ENCODE peak calls at places on chromosome 4, in five cellular contexts. U is WTC11, A is GM12878, E is K562, D is HepG2. X is an unnamed sample.

GRCh38 chr4:41725254-41725653 is 23.3 kb downstream of the PHOX2B start:
- DNase-seq in D (no peak), U (peak), A (no peak), E (no peak), X (no peak)

GRCh38 chr4:16056681-16057400 is 27.0 kb downstream of the PROM1 start:
- DNase-seq in U (no peak), A (no peak), D (no peak), E (no peak), X (no peak)

GRCh38 chr4:156948738-156949137 is 22.9 kb downstream of the PDGFC start:
- DNase-seq in A (no peak), U (no peak), E (no peak), D (no peak), X (no peak)

GRCh38 chr4:111776546-111776945 is 368.7 kb upstream of the FAM241A start:
- DNase-seq in A (no peak), E (no peak), U (no peak), D (no peak), X (no peak)

GRCh38 chr4:92066485-92066884 is 237.3 kb upstream of the GRID2 start:
- DNase-seq in E (no peak), U (no peak), A (no peak), D (no peak), X (no peak)

GRCh38 chr4:154877110-154877760 is 96.2 kb downstream of the RBM46 start:
- DNase-seq in D (peak), U (no peak), A (no peak), E (no peak), X (no peak)

GRCh38 chr4:170025523-170026252 is 507 bp downstream of the MFAP3L start:
- DNase-seq in A (no peak), E (no peak), U (peak), D (no peak), X (peak)

GRCh38 chr4:139933541-139933940 is 220.4 kb downstream of the MAML3 start:
- DNase-seq in A (no peak), E (no peak), U (no peak), D (peak), X (peak)

GRCh38 chr4:135120190-135120589 is 918.6 kb upstream of the PABPC4L start:
- DNase-seq in A (no peak), U (no peak), E (no peak), D (no peak), X (no peak)

GRCh38 chr4:175127314-175127713 is 209.2 kb downstream of the ADAM29 start:
- DNase-seq in A (no peak), D (no peak), E (no peak), U (no peak), X (no peak)

GRCh38 chr4:148273501-148273986 is 168.7 kb downstream of the NR3C2 start:
- DNase-seq in A (no peak), D (no peak), E (no peak), U (no peak), X (no peak)

DNA sequence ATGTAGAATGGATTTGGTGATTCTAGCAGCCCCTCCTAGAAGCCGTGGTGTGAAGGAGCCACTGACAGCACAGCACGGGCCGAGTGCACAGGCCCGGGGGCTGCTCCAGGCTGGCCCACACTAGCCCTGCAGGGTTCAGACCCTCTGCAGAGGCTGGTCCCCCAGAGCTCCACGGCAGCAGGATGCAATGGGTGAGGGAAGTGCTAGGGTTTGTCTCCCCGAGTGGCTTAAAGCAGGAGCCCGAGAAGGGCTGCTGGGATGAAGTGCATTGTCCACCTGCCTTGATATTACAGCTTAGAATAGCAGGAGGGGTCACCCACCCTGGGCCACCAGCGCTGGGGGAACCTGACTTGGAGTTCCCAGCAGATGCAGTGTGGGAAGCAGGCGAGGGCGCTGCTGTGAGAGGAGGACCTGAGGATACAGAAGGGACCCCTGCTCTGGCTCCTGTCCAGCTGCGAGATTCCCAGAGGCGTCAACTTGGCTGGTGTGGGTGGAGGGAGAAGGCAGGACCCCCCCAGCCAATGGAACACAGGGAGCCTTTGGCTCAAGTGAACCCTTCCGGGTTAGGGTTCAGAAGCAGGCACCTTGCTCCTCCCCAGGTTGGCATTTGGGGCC is 30.0 kb downstream of the WDR1 start:
- DNase-seq in A (no peak), D (no peak), U (no peak), E (no peak), X (no peak)
- TF ChIP-seq ESRRA in A (no peak), D (no peak), U (no peak), E (no peak), X (no peak)

GRCh38 chr4:150123073-150123472 is 44.8 kb downstream of the DCLK2 start:
- DNase-seq in E (no peak), D (no peak), U (no peak), A (no peak), X (no peak)

GRCh38 chr4:150117094-150117493 is 38.8 kb downstream of the DCLK2 start:
- DNase-seq in E (no peak), U (no peak), D (no peak), A (no peak), X (no peak)

GRCh38 chr4:150117629-150118028 is 39.4 kb downstream of the DCLK2 start:
- DNase-seq in U (no peak), E (no peak), D (no peak), A (no peak), X (no peak)

GRCh38 chr4:150116506-150116905 is 38.3 kb downstream of the DCLK2 start:
- DNase-seq in A (no peak), D (no peak), U (no peak), E (no peak), X (no peak)

DNA sequence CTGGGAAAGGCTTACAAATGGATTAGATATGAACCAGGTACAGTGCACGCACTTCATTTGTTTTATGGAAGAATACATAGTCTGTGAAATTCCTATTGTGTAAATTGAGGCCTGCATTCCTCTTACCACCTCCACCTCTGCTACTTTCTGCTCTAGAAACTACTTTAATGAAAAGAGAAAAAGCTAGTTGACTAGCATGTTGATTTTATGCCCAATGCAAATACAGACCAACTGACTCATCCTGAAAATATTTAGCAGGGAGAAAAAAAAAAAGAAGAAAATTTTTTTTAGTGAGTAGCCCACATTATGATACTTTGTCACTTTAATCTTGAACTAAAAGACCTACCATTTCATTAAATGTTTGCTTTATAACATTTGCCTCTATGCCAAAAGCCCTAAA is 41.2 kb downstream of the DCLK2 start:
- DNase-seq in U (no peak), E (no peak), D (peak), A (no peak), X (peak)
- TF ChIP-seq ESRRA in U (no peak), E (no peak), D (no peak), A (no peak), X (no peak)

DNA sequence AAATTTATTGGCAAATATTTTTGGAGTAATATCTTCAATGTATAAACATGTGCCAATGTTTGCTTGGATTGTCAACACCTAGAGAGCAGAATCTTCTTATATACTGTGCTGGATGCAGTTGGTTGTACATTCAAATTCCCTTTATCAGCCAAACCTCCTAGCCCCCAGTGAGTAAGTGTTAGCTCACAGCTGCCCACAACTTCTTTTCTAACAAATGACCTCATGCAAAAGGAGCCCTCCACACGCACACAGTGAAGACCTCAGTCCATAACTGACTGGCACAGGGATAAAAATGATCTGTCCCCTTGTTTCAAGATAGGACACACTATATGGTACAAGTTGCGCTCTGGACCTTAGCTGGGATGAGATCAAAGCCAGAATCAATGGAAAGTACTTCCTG is 458.0 kb upstream of the NWD2 start:
- DNase-seq in U (no peak), D (no peak), A (no peak), E (no peak), X (no peak)
- TF ChIP-seq ESRRA in U (no peak), D (no peak), A (no peak), E (no peak), X (no peak)

DNA sequence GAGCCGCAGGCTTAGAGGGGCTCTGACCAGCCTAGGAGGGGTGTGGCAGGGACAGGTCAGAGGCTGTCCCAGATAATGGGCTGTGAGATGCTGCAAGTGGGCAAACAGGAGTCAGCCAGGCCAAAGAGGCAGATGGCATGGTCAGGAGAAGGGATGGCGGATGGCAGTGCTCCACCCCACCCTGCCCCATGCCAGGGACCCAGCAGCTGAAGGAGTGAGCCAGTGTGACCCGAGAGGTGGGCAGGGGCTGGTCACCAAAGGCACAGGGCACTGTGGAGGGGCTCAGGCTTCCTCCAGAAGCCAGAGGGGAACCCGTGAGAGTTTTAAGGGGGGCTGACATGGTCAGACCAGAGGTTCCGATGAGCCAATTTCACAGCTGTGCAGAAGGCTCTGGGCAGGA is 96.9 kb downstream of the WFS1 start:
- DNase-seq in A (no peak), U (no peak), E (no peak), D (no peak), X (no peak)
- TF ChIP-seq ESRRA in A (no peak), U (no peak), E (no peak), D (no peak), X (no peak)

GRCh38 chr4:36281384-36282106 is at the start of gene DTHD1:
- DNase-seq in A (no peak), E (no peak), D (no peak), U (no peak), X (no peak)
- TF ChIP-seq ESRRA in A (no peak), E (no peak), D (no peak), U (no peak), X (no peak)

GRCh38 chr4:83558693-83559092 is 22.8 kb downstream of the GPAT3 start:
- DNase-seq in U (no peak), D (no peak), E (no peak), A (no peak), X (no peak)
- TF ChIP-seq ESRRA in U (no peak), D (no peak), E (no peak), A (no peak), X (no peak)

GRCh38 chr4:37424753-37425152 is 180.2 kb downstream of the NWD2 start:
- DNase-seq in E (no peak), D (no peak), A (no peak), U (no peak), X (no peak)
- TF ChIP-seq ESRRA in E (no peak), D (no peak), A (no peak), U (no peak), X (no peak)

DNA sequence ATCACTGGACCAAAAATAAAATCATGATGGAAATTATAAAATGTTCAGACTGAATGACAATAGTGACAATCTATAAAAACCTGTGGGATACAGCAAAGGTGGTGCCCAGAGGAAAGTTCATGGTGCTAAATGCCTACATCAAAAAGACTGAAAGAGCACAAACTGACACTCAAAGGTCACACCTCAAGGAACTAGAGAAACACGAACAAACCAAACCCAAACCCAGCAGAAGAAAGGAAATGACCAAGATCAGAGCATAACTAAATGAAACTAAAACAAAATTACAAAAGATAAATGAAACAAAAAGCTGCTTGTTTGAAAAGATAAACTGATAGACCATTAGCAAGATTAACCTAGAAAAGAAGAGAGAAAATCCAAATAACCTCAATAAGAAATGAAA is 78.7 kb downstream of the ANAPC10 start:
- DNase-seq in A (peak), D (no peak), E (no peak), U (no peak), X (no peak)
- TF ChIP-seq ESRRA in A (no peak), D (no peak), E (no peak), U (no peak), X (no peak)

GRCh38 chr4:5545271-5545670 is 163.1 kb downstream of the EVC2 start:
- DNase-seq in D (no peak), A (no peak), U (no peak), E (no peak), X (no peak)

GRCh38 chr4:5544762-5545161 is 163.6 kb downstream of the EVC2 start:
- DNase-seq in E (no peak), A (no peak), U (no peak), D (no peak), X (no peak)

GRCh38 chr4:5543681-5544080 is 164.7 kb downstream of the EVC2 start:
- DNase-seq in D (no peak), U (no peak), E (no peak), A (no peak), X (no peak)

GRCh38 chr4:5547651-5548249 is 160.6 kb downstream of the EVC2 start:
- DNase-seq in E (no peak), A (no peak), U (no peak), D (no peak), X (no peak)
- TF ChIP-seq ESRRA in E (no peak), A (no peak), U (no peak), D (no peak), X (no peak)

DNA sequence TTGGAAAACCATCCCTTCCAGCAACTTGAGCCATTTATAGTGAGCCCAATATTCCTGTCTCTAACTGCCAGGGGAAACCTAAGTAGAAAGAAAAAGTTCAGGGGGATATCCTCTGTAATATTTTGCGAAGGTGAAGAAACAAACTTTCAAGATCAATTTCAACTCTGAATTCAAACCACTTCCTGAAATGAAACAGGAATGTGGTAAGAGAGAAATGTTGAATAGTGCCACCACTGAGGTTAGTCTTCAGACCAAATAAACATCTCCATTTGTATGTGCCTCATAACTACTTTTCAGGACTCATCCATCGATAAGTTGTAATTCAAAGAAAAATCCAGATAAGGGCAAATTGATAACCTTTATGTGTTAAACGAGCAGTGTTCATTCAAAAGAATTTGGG is 128.7 kb downstream of the GABRB1 start:
- DNase-seq in D (no peak), A (no peak), E (no peak), U (no peak), X (no peak)
- TF ChIP-seq ESRRA in D (no peak), A (no peak), E (no peak), U (no peak), X (no peak)